ENCODE peak calls at places on chromosomes 6 and 20, in four cellular contexts. P, U, X and H are unnamed samples.

GRCh38 chr6:167122041-167122826 is 662 bp upstream of the CCR6 start:
- DNase-seq in P (no peak), X (no peak), U (no peak), H (no peak)

GRCh38 chr6:98904096-98904495 is 43.6 kb downstream of the FBXL4 start:
- DNase-seq in P (no peak), U (no peak), X (no peak), H (no peak)

GRCh38 chr20:62357681-62358080 is 9.4 kb downstream of the LAMA5 start:
- DNase-seq in X (no peak), U (no peak), P (no peak), H (no peak)

GRCh38 chr6:36492092-36492491 is 49.3 kb downstream of the KCTD20 start:
- DNase-seq in X (no peak), U (no peak), P (no peak), H (no peak)

GRCh38 chr6:17456711-17457110 is 63.3 kb downstream of the CAP2 start:
- DNase-seq in U (no peak), X (no peak), P (no peak), H (no peak)

GRCh38 chr6:82205793-82206425 is 41.6 kb downstream of the IBTK start:
- DNase-seq in U (no peak), X (no peak), P (no peak), H (no peak)

GRCh38 chr6:83432626-83433025 is 1.8 kb upstream of the ME1 start:
- DNase-seq in U (no peak), P (no peak), X (no peak), H (no peak)

GRCh38 chr6:54335871-54336270 is 27.6 kb downstream of the TINAG start:
- DNase-seq in U (no peak), X (no peak), P (no peak), H (peak)

GRCh38 chr6:14082771-14083170 is 34.8 kb upstream of the CD83 start:
- DNase-seq in U (no peak), P (no peak), X (no peak), H (no peak)

GRCh38 chr6:162234631-162235030 is 492.9 kb downstream of the PRKN start:
- DNase-seq in X (no peak), P (no peak), U (no peak), H (no peak)

GRCh38 chr20:35902545-35902941 is 51.8 kb downstream of the SCAND1 start:
- DNase-seq in X (no peak), P (no peak), U (no peak), H (peak)

GRCh38 chr6:112912351-112913101 is 565.4 kb downstream of the RFPL4B start:
- DNase-seq in U (no peak), X (no peak), P (no peak), H (no peak)

GRCh38 chr20:46270977-46271744 is 37.1 kb downstream of the CDH22 start:
- DNase-seq in X (no peak), P (no peak), U (no peak), H (no peak)

GRCh38 chr6:159455700-159456274 is 237.3 kb downstream of the SOD2 start:
- DNase-seq in X (no peak), U (no peak), P (no peak), H (no peak)

GRCh38 chr20:51352790-51353189 is 189.7 kb downstream of the NFATC2 start:
- DNase-seq in X (no peak), P (no peak), U (no peak), H (no peak)

GRCh38 chr20:16187956-16188616 is 385.2 kb downstream of the KIF16B start:
- DNase-seq in X (no peak), U (no peak), P (no peak), H (no peak)

GRCh38 chr6:128069180-128069579 is 168.3 kb upstream of the THEMIS start:
- DNase-seq in U (no peak), X (no peak), P (no peak), H (no peak)

GRCh38 chr20:41174782-41175181 is 37.4 kb downstream of the PLCG1 start:
- DNase-seq in U (peak), P (no peak), X (no peak), H (no peak)

GRCh38 chr6:42030585-42031506 is 19.5 kb upstream of the TAF8 start:
- DNase-seq in X (no peak), P (no peak), U (no peak), H (no peak)

GRCh38 chr20:43975096-43975768 is 60.6 kb downstream of the TOX2 start:
- DNase-seq in X (no peak), U (no peak), P (no peak), H (no peak)

DNA sequence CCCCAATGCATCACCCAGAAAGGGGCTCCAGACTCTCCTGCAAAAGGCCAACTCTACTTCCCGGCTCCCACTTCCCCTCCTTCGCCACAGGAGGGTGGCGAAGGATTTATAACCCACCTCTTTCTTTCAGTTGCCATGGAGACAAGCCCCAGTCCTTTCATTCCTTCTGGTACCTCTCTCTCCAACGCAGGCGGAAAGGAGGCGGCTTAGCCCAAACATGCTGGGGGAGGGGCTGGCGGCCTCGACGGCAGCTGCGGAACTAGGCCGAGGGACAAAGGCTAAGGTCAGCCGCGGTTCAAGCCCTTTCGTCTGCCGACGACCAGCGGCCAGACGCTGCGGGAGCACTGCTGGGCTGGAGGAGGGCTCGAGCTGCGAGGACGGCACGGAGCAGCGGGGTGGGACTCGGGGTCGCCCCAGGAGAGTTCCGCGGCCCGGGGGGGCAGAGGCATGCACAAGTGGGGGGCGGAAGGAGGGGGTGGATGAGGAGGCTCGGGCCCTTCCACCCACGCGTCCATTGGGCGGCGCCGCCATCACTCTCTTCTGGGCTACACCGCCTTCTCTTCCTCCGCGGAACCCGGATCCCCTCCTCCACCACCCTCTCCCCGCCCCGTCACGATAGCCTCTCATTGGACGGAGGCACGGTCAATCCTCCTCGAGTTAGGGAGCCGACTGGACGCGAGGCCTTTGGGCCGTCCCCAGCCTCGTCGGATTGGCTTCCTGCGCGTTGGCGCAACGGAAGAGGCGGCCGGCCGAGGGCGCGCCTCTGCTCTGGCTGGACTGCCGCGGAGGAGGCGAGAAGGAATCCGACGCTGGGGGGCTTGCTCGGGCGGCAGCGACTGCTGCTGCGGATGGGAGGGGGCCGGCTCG is at the start of gene PANK2:
- DNase-seq in X (peak), U (peak), P (peak), H (peak)
- H2BK12ac ChIP-seq in X (peak), U (no peak), P (peak), H (no peak)

GRCh38 chr20:38278150-38278549 is 17.6 kb upstream of the KIAA1755 start:
- DNase-seq in U (no peak), P (peak), X (no peak), H (no peak)
- H2BK12ac ChIP-seq in U (no peak), P (no peak), X (no peak), H (no peak)

GRCh38 chr20:50229156-50229605 is 38.6 kb downstream of the CEBPB start:
- DNase-seq in U (no peak), P (no peak), X (no peak), H (no peak)
- H2BK12ac ChIP-seq in U (no peak), P (no peak), X (no peak), H (no peak)

GRCh38 chr6:39021041-39021440 is 27.5 kb upstream of the GLP1R start:
- DNase-seq in X (no peak), P (no peak), U (no peak), H (no peak)

GRCh38 chr6:39021779-39022178 is 26.8 kb upstream of the GLP1R start:
- DNase-seq in U (no peak), P (no peak), X (no peak), H (no peak)

GRCh38 chr6:39029156-39030011 is 19.2 kb upstream of the GLP1R start:
- DNase-seq in X (peak), U (peak), P (peak), H (peak)

GRCh38 chr6:39026175-39026574 is 22.4 kb upstream of the GLP1R start:
- DNase-seq in P (no peak), X (no peak), U (no peak), H (no peak)
- H2BK12ac ChIP-seq in P (no peak), X (no peak), U (no peak), H (no peak)

DNA sequence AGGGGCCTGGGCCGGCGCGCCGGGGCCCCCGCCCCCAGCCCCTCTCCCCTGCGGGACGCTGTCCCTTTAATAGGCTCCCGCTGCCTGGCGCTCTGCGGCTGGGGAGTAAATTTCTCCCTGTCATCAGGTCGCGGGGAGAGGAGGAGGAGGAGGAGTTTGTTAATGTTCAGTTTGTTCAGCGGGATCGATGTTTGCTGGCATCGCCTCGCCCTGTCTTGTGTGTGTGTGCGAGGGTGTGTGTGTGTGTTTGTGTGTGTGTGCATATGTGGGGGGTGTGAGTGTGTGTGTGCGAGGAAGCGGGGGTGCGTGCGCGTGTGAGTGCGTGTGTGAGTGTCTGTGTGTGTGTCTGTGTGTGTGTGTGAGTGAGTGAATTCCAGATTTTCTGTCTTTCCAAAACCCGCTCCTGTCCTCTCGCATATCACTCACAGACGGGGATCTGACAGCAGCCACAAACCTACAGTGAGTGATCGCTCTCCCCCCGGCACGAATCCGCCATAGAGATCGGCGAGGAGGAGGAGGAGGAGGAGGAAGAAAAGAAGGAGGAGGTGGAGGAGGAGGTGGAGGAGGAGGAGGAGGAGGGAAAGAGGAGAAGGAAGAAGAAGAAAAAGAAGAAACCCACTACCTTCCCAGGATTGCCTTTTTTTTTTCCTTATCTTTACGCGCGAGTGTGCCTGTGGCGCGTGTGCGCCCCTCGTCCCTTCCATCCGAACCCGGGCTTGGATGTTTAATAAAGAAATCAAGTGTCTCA is at the start of gene TSHZ2:
- DNase-seq in X (peak), U (peak), P (no peak), H (no peak)
- H2BK12ac ChIP-seq in X (peak), U (no peak), P (no peak), H (no peak)

GRCh38 chr20:47389867-47390347 is 33.4 kb upstream of the ZMYND8 start:
- DNase-seq in U (no peak), X (no peak), P (no peak), H (peak)
- H2BK12ac ChIP-seq in U (no peak), X (no peak), P (no peak), H (peak)

GRCh38 chr6:145815351-145815772 is 767 bp upstream of the FBXO30 start:
- DNase-seq in X (peak), P (no peak), U (peak), H (peak)
- H2BK12ac ChIP-seq in X (peak), P (no peak), U (no peak), H (no peak)